ENCODE peak calls at places on chromosomes 1 and 21, in seven cellular contexts. D, X, T, E, V, S and A are unnamed samples. For H3K9me3, the result is how much of the 10 kb centered on the place peaks cover.

GRCh38 chr1:145845144-145845513 is 301 bp upstream of the NUDT17 start:
- DNase-seq in E (no peak), X (no peak), V (no peak), S (no peak), T (no peak), D (no peak), A (no peak)

GRCh38 chr1:248013229-248013710 is at the start of gene OR2L5:
- DNase-seq in V (no peak), S (no peak), T (no peak), D (no peak), X (no peak), E (no peak), A (no peak)

GRCh38 chr1:172955161-172955821 is 95.5 kb downstream of the TNFSF18 start:
- DNase-seq in V (no peak), X (peak), E (no peak), D (no peak), S (no peak), T (no peak), A (no peak)

GRCh38 chr1:158146165-158146564 is 34.5 kb upstream of the CD1D start:
- DNase-seq in V (no peak), E (no peak), D (no peak), S (no peak), T (no peak), X (peak), A (no peak)

GRCh38 chr1:30856260-30856790 is 52.2 kb downstream of the SDC3 start:
- DNase-seq in X (peak), D (no peak), S (no peak), E (no peak), T (no peak), V (no peak), A (no peak)

GRCh38 chr1:229474491-229474890 is 33.6 kb downstream of the NUP133 start:
- DNase-seq in T (no peak), D (no peak), E (no peak), X (no peak), V (no peak), S (no peak), A (no peak)

GRCh38 chr1:6134206-6134605 is 45.9 kb downstream of the CHD5 start:
- DNase-seq in S (no peak), X (no peak), T (no peak), E (no peak), D (no peak), V (no peak), A (no peak)

GRCh38 chr21:41817228-41817627 is 50.4 kb upstream of the RIPK4 start:
- DNase-seq in D (peak), T (no peak), E (peak), X (peak), S (no peak), V (peak), A (peak)

DNA sequence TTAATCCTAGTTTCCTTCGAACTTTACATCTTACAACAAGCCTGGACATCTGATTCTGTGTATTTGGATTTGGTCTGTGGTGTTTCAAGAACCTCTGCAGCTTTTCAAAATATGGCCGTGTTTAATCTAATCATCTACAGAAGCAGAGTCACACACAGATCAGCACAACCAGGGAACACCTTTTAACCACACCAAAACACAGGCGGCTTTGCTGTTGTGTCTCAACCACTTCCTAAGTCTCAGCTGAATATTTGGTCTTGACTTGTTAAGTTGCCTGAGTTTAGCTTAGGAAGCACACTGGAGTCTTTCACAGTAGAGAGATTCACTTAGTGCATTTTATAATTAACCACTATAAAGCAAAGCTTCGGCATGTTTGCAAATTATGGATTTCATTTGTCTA is 17.1 kb downstream of the ADAMTS5 start:
- DNase-seq in T (no peak), D (no peak), E (no peak), S (no peak), X (no peak), V (no peak), A (no peak)
- H3K9me3 ChIP-seq in T (under half), D (under half), E (under half), S (under half), X (under half), V (under half), A (under half)

DNA sequence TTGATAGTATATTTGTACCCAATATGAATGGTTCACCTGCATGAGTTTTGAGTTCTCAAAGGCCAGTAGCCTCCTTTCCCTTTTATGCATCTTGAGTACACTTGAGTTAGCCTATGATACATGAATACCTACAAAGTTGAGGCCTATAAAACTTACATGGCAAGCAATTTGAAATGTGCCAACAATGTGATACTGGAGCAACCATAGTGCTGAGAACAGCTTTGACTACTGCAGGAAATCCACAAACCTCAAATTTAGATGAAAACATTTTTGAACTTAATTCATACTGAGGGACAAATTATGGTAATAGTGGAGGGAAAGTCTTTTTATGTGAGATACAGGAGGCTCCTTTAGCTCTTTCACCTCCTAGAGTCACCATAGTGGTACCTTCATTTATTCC is 37.4 kb downstream of the LEPR start:
- DNase-seq in D (no peak), X (no peak), V (no peak), S (no peak), T (no peak), E (no peak), A (no peak)
- H3K9me3 ChIP-seq in D (under half), X (under half), V (under half), S (under half), T (under half), E (under half), A (under half)

GRCh38 chr21:15242906-15243305 is 178.1 kb upstream of the NRIP1 start:
- DNase-seq in S (no peak), T (no peak), X (no peak), E (no peak), D (no peak), V (no peak), A (no peak)

GRCh38 chr21:15247613-15248012 is 182.8 kb upstream of the NRIP1 start:
- DNase-seq in D (no peak), E (no peak), X (no peak), V (no peak), S (no peak), T (no peak), A (no peak)

GRCh38 chr21:15240846-15241245 is 176.0 kb upstream of the NRIP1 start:
- DNase-seq in D (no peak), T (no peak), V (no peak), E (no peak), X (peak), S (no peak), A (no peak)

GRCh38 chr21:15243356-15243755 is 178.6 kb upstream of the NRIP1 start:
- DNase-seq in D (no peak), X (no peak), T (no peak), S (no peak), E (no peak), V (no peak), A (no peak)

GRCh38 chr21:15241997-15242767 is 177.4 kb upstream of the NRIP1 start:
- DNase-seq in S (no peak), E (no peak), X (no peak), D (no peak), T (no peak), V (no peak), A (no peak)
- H3K9me3 ChIP-seq in S (under half), E (under half), X (under half), D (under half), T (under half), V (under half), A (under half)

GRCh38 chr1:4960782-4961475 is 306.5 kb downstream of the AJAP1 start:
- DNase-seq in D (no peak), S (no peak), X (no peak), E (peak), T (no peak), V (no peak), A (no peak)

GRCh38 chr1:4963251-4963650 is 308.8 kb downstream of the AJAP1 start:
- DNase-seq in T (no peak), D (no peak), S (no peak), X (no peak), E (peak), V (no peak), A (no peak)

GRCh38 chr1:4962836-4963235 is 308.4 kb downstream of the AJAP1 start:
- DNase-seq in T (no peak), V (no peak), X (no peak), S (no peak), E (no peak), D (no peak), A (no peak)

GRCh38 chr1:4960336-4960735 is 305.9 kb downstream of the AJAP1 start:
- DNase-seq in E (no peak), S (no peak), T (no peak), X (no peak), V (no peak), D (no peak), A (no peak)

DNA sequence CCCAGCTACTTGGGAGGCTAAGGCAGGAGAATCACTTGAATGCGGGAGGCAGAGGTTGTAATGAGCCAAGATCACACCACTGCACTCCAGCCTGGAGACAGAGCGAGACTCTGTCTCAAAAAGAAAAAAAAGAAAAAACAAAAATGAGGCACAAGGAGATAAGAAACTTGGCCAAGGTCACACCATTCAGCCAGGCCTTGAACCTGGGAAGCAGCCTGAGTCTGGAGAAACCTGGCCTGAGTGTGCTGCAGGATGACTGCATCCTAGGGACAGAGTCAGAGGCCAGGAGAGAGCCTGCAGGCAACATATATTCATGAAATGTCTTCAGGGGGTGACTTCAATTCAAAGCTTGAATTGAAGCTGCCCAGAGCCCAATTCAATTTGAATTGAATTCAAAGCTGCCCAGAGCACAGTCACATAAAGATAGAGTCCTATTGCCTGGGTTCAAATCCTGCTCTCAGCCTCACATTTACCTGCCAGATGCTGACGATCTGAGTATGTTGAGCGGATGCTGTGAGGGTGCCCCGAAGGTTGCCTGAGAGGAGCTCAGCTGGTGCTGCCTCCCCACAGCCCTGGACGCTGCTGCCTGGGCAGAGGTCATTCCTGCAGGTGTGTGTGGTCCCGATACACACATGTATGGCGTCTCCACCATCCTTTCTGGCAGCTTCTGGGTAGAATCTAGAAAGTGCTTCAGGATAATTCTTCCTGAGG is 307.7 kb downstream of the AJAP1 start:
- DNase-seq in E (no peak), S (no peak), V (no peak), X (no peak), T (no peak), D (no peak), A (no peak)
- H3K9me3 ChIP-seq in E (under half), S (under half), V (under half), X (under half), T (under half), D (under half), A (under half)